ENCODE peak calls at places on chromosomes 2 and 18, in ten cellular contexts. K is cardiac fibroblast; Y is activated B cell treated with CpG ODN at 0.5 μM for 24 hours; Z is Peyer's patch; W is activated CD4-positive, alpha-beta T cell treated with anti-CD3 and anti-CD28 coated beads, Interleukin-2, amount 10 ng/mL, durations not matched to agents 7 days and 5 days; D is NCI-H2029; Q is AG04449; I is stimulated activated naive CD4-positive, alpha-beta T cell; T is epithelial cell of esophagus; A is HTR-8/SVneo. C is an unnamed sample.

GRCh38 chr2:217270801-217271121 is 410.9 kb upstream of the TNP1 start:
- DNase-seq in T (no peak), Y (no peak), A (no peak), D (no peak), Q (no peak), K (peak), W (no peak), Z (no peak), I (no peak), C (no peak)

GRCh38 chr2:236240228-236240990 is 23.8 kb downstream of the ASB18 start:
- DNase-seq in D (no peak), Y (no peak), T (no peak), K (peak), Z (no peak), W (no peak), A (no peak), I (no peak), Q (no peak), C (no peak)

GRCh38 chr2:204900910-204901309 is 355.6 kb downstream of the PARD3B start:
- DNase-seq in T (peak), K (peak), W (no peak), Y (no peak), Q (no peak), Z (no peak), D (no peak), A (no peak), I (no peak), C (no peak)

GRCh38 chr2:60811491-60812370 is 55.7 kb downstream of the PAPOLG start:
- DNase-seq in A (no peak), Q (no peak), T (no peak), W (no peak), D (no peak), K (no peak), Y (no peak), I (no peak), Z (no peak), C (no peak)

GRCh38 chr2:160329196-160329595 is 129.1 kb upstream of the ITGB6 start:
- DNase-seq in Z (no peak), W (no peak), Y (no peak), D (no peak), K (no peak), Q (no peak), T (no peak), A (no peak), I (no peak), C (no peak)

GRCh38 chr2:26292646-26293045 is 47.9 kb downstream of the HADHB start:
- DNase-seq in K (peak), Z (no peak), I (no peak), T (peak), Q (no peak), W (no peak), A (peak), Y (no peak), D (no peak), C (no peak)

GRCh38 chr2:136891100-136891499 is 125.8 kb downstream of the THSD7B start:
- DNase-seq in K (no peak), Z (no peak), D (no peak), W (no peak), A (no peak), T (no peak), I (no peak), Q (no peak), Y (no peak), C (no peak)

GRCh38 chr18:68299906-68300305 is 415.0 kb downstream of the TMX3 start:
- DNase-seq in Z (no peak), Q (no peak), A (no peak), W (no peak), K (no peak), I (no peak), T (peak), Y (no peak), D (no peak), C (no peak)

GRCh38 chr2:176592230-176592629 is 323.0 kb downstream of the MTX2 start:
- DNase-seq in Q (no peak), D (no peak), K (no peak), W (no peak), Y (no peak), A (no peak), I (no peak), Z (no peak), T (no peak), C (no peak)

GRCh38 chr2:174574657-174575056 is 22.9 kb downstream of the WIPF1 start:
- DNase-seq in Z (no peak), A (no peak), T (peak), W (no peak), I (no peak), Q (no peak), D (peak), K (no peak), Y (no peak), C (no peak)

GRCh38 chr2:173136614-173137013 is 61.0 kb downstream of the MAP3K20 start:
- DNase-seq in K (no peak), W (no peak), Z (no peak), Q (no peak), T (no peak), Y (no peak), D (no peak), I (no peak), A (no peak), C (no peak)

GRCh38 chr18:76445741-76446232 is 49.3 kb downstream of the ZNF516 start:
- DNase-seq in Z (peak), K (no peak), D (no peak), Q (no peak), Y (no peak), I (no peak), W (no peak), A (peak), T (no peak), C (no peak)

GRCh38 chr2:263774-264492 is at the start of gene SH3YL1:
- DNase-seq in Q (no peak), I (peak), A (peak), Y (peak), K (no peak), D (peak), Z (peak), T (peak), W (peak), C (peak)

GRCh38 chr18:11154369-11154982 is 5.1 kb upstream of the PIEZO2 start:
- DNase-seq in Y (no peak), W (no peak), Z (no peak), A (peak), T (peak), D (peak), Q (no peak), I (no peak), K (peak), C (no peak)

GRCh38 chr2:98379311-98380202 is 33.3 kb downstream of the CNGA3 start:
- DNase-seq in Y (no peak), I (no peak), A (no peak), T (no peak), K (peak), Z (no peak), Q (no peak), W (no peak), D (peak), C (no peak)

GRCh38 chr18:78984941-78985784 is 5.5 kb downstream of the SALL3 start:
- DNase-seq in Q (no peak), D (peak), K (peak), T (peak), A (peak), W (peak), Z (no peak), Y (no peak), I (peak), C (no peak)

GRCh38 chr18:58682429-58683069 is 11.3 kb downstream of the MALT1 start:
- DNase-seq in A (peak), Q (no peak), Y (no peak), T (peak), I (no peak), K (peak), Z (peak), D (peak), W (no peak), C (peak)